ENCODE peak calls at places on chromosome 9, in eight cellular contexts. V, C, R, G, U, B, S and M are unnamed samples.

GRCh38 chr9:74107692-74108091 is 389.4 kb upstream of the RORB start:
- DNase-seq in V (no peak), C (no peak), R (no peak), G (no peak), U (no peak), B (no peak), S (no peak), M (no peak)

GRCh38 chr9:80605129-80605528 is 1033.4 kb downstream of the TLE4 start:
- DNase-seq in V (no peak), C (no peak), R (peak; percentile 46), G (no peak), U (no peak), B (no peak), S (no peak), M (no peak)

GRCh38 chr9:136881691-136882108 is 4.6 kb upstream of the TRAF2 start:
- DNase-seq in V (no peak), C (no peak), R (no peak), G (peak; percentile 68), U (peak; percentile 72), B (no peak), S (no peak), M (peak; percentile 85)

GRCh38 chr9:114048533-114049452 is 29.3 kb downstream of the AMBP start:
- DNase-seq in V (no peak), C (no peak), R (no peak), G (no peak), U (no peak), B (no peak), S (no peak), M (peak; percentile 54)

GRCh38 chr9:93346240-93347112 is 105.0 kb upstream of the FAM120A start:
- DNase-seq in V (no peak), C (no peak), R (no peak), G (no peak), U (no peak), B (no peak), S (no peak), M (no peak)

GRCh38 chr9:27367175-27367798 is 70.3 kb upstream of the EQTN start:
- DNase-seq in V (no peak), C (no peak), R (no peak), G (no peak), U (no peak), B (no peak), S (no peak), M (no peak)

GRCh38 chr9:109166771-109167601 is at the start of gene FRRS1L:
- DNase-seq in V (no peak), C (no peak), R (peak; percentile 14), G (no peak), U (no peak), B (no peak), S (no peak), M (no peak)

GRCh38 chr9:4086119-4087088 is 213.5 kb downstream of the GLIS3 start:
- DNase-seq in V (peak; percentile 51), C (no peak), R (no peak), G (no peak), U (no peak), B (no peak), S (no peak), M (no peak)

GRCh38 chr9:86282979-86283535 is 719 bp upstream of the ISCA1 start:
- DNase-seq in V (no peak), C (no peak), R (peak; percentile 44), G (no peak), U (peak; percentile 5), B (no peak), S (no peak), M (no peak)

GRCh38 chr9:12702160-12702758 is 9.1 kb downstream of the TYRP1 start:
- DNase-seq in V (peak; percentile 39), C (no peak), R (peak; percentile 70), G (no peak), U (no peak), B (no peak), S (no peak), M (no peak)